ENCODE peak calls at places on chromosomes 4 and X, in five cellular contexts. H is kidney, R is Karpas-422, M is GM23248, B is mammary epithelial cell. G is an unnamed sample.

GRCh38 chrX:134542485-134542884 is 82.5 kb downstream of the HPRT1 start:
- DNase-seq in H (no peak), R (peak; percentile 61), M (peak; percentile 52), B (peak; percentile 69), G (peak; percentile 63)

GRCh38 chrX:130716822-130717405 is 186.1 kb downstream of the ENOX2 start:
- DNase-seq in H (no peak), R (no peak), M (peak; percentile 16), B (no peak), G (no peak)

GRCh38 chr4:165489786-165490185 is 111.0 kb downstream of the CPE start:
- DNase-seq in H (no peak), R (no peak), M (peak; percentile 39), B (peak; percentile 71), G (no peak)

GRCh38 chrX:45172890-45173289 is 27.8 kb downstream of the DIPK2B start:
- DNase-seq in H (no peak), R (peak; percentile 56), M (peak; percentile 38), B (peak; percentile 88), G (no peak)

GRCh38 chr4:28811025-28811424 is 1909.1 kb upstream of the PCDH7 start:
- DNase-seq in H (no peak), R (no peak), M (no peak), B (no peak), G (no peak)

GRCh38 chr4:6221296-6221850 is 21.0 kb upstream of the JAKMIP1 start:
- DNase-seq in H (no peak), R (no peak), M (no peak), B (no peak), G (peak; percentile 63)

GRCh38 chr4:87090305-87090704 is 130.1 kb downstream of the KLHL8 start:
- DNase-seq in H (no peak), R (no peak), M (no peak), B (no peak), G (no peak)

GRCh38 chrX:150197388-150197787 is 165.7 kb upstream of the MAMLD1 start:
- DNase-seq in H (no peak), R (no peak), M (no peak), B (peak; percentile 7), G (no peak)

GRCh38 chr4:27005512-27006246 is 145.0 kb downstream of the STIM2 start:
- DNase-seq in H (no peak), R (no peak), M (peak; percentile 90), B (peak; percentile 67), G (no peak)

GRCh38 chr4:74536557-74536956 is 91.6 kb downstream of the AREG start:
- DNase-seq in H (no peak), R (no peak), M (peak; percentile 40), B (no peak), G (no peak)

GRCh38 chrX:24479924-24480722 is 15.0 kb downstream of the PDK3 start:
- DNase-seq in H (no peak), R (no peak), M (no peak), B (no peak), G (no peak)

GRCh38 chr4:8744083-8744805 is 127.4 kb downstream of the HMX1 start:
- DNase-seq in H (peak; percentile 52), R (peak; percentile 42), M (no peak), B (no peak), G (peak; percentile 52)

GRCh38 chrX:107549504-107549903 is 78.8 kb upstream of the PRPS1 start:
- DNase-seq in H (no peak), R (no peak), M (no peak), B (no peak), G (no peak)

GRCh38 chr4:1080432-1080831 is 32.9 kb downstream of the RNF212 start:
- DNase-seq in H (no peak), R (no peak), M (no peak), B (no peak), G (no peak)

GRCh38 chrX:23503835-23504539 is 163.3 kb upstream of the PRDX4 start:
- DNase-seq in H (peak; percentile 87), R (peak; percentile 36), M (peak; percentile 62), B (peak; percentile 90), G (peak; percentile 84)

GRCh38 chr4:110508827-110509446 is 33.0 kb downstream of the ENPEP start:
- DNase-seq in H (no peak), R (peak; percentile 48), M (peak; percentile 72), B (peak; percentile 8), G (no peak)

DNA sequence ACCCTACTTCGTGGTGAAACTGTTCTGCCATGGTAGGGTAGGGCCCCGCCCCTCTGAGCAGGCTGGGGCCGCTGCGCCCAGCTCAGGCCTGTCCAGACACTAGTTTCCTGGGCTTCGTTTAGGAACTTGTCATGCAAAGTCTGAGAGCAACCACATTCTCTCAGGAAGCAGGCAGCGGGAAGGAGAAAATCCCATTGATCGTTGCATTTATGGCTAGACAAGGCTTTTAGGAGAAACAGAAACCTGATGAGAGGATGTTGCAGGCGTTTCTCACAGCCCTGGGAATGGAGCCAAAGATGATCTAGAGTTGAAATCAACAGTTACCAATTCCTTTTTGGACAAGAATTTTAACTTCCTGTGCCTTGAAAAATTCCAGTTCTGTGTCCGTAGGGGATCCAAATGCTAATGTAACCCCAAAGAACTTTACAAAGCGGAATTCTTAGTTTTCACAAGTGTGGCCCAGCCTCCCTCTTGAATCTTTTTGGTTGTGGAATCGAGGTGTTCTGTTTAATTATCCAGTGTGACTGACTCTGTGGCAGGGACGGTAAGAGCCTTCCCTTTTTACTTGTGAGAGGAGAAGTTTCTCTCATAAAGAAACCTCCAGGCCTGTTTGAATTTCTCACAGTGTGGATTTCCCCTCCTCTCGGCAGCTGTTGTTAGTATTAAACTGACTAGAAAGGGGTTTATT is 4.5 kb upstream of the CXCL9 start:
- DNase-seq in H (no peak), R (no peak), M (peak; percentile 92), B (peak; percentile 82), G (peak; percentile 56)
- H3K4me3 ChIP-seq in H (peak overlapping the region; percentile 30), R (no peak overlapping the region), M (peak overlapping the region; percentile 62), B (no peak overlapping the region), G (no peak overlapping the region)

DNA sequence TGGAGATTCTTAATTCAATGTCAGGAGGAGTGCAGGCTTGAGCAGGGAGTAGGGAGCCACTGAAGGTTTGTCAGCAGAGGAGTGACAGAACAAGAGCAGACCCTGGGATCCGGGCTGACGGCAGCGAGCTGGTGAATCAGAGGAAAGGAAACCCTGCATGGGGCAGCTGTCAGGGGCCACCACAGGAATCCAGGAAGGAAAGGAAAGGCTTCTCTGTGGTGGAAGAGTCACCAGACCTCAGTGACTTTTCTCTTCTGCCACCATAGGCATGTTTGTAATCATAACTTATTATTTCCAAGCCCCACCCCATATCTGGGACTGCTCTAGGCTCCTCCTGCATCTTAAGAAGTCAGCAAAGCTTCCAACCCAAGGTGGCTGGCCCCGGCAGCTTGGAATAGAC is 150.9 kb downstream of the BCOR start:
- DNase-seq in H (peak; percentile 13), R (no peak), M (peak; percentile 76), B (peak; percentile 25), G (no peak)
- H3K9ac ChIP-seq in H (no peak overlapping the region), R (no peak overlapping the region), M (no peak overlapping the region), B (no peak overlapping the region), G (no peak overlapping the region)

GRCh38 chr4:2512396-2513135 is 23.9 kb upstream of the FAM193A start:
- DNase-seq in H (peak; percentile 41), R (no peak), M (no peak), B (no peak), G (no peak)
- H3K36me3 ChIP-seq in H (peaks cover 29% of the 10 kb centered on the region), R (peaks cover 37% of the 10 kb centered on the region), M (peaks cover 18% of the 10 kb centered on the region), B (peaks cover 25% of the 10 kb centered on the region), G (peaks cover 73% of the 10 kb centered on the region)

GRCh38 chr4:152512483-152512882 is 23.4 kb downstream of the FBXW7 start:
- DNase-seq in H (no peak), R (no peak), M (no peak), B (no peak), G (no peak)
- H3K4me3 ChIP-seq in H (no peak overlapping the region), R (no peak overlapping the region), M (no peak overlapping the region), B (no peak overlapping the region), G (no peak overlapping the region)

GRCh38 chrX:38800981-38801845 is at the start of gene MID1IP1:
- DNase-seq in H (peak; percentile 96), R (no peak), M (peak; percentile 91), B (peak; percentile 90), G (peak; percentile 95)

GRCh38 chrX:38804481-38805293 is 3.4 kb downstream of the MID1IP1 start:
- DNase-seq in H (peak; percentile 80), R (no peak), M (peak; percentile 70), B (peak; percentile 52), G (peak; percentile 56)

GRCh38 chrX:38803609-38804480 is 2.6 kb downstream of the MID1IP1 start:
- DNase-seq in H (peak; percentile 97), R (no peak), M (peak; percentile 80), B (peak; percentile 79), G (peak; percentile 96)

GRCh38 chrX:38805294-38806053 is 4.2 kb downstream of the MID1IP1 start:
- DNase-seq in H (peak; percentile 89), R (no peak), M (peak; percentile 89), B (peak; percentile 70), G (peak; percentile 53)

DNA sequence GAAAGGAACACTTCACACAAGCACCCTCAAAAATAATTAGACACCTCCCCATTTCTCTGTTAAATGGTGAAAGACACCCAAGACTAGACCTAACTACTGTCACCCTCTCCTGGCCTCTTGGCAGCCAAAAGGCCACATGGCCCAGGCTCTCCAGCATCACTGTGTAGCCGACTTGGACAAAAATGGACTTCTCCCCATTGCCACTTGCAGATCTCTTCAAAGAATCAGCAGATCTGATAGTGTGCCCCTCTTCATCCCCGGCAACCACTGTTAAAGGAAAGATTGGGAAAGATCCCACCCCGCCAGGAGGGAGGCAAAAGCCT is 2.0 kb downstream of the MID1IP1 start:
- DNase-seq in H (no peak), R (no peak), M (no peak), B (no peak), G (no peak)
- H3K9ac ChIP-seq in H (peak overlapping the region; percentile 4), R (no peak overlapping the region), M (peak overlapping the region; percentile 97), B (peak overlapping the region; percentile 15), G (peak overlapping the region; percentile 95)

GRCh38 chr4:39291686-39292085 is 74.5 kb downstream of the RFC1 start:
- DNase-seq in H (no peak), R (no peak), M (no peak), B (no peak), G (no peak)
- H3K36me3 ChIP-seq in H (peaks cover 37% of the 10 kb centered on the region), R (peaks cover 60% of the 10 kb centered on the region), M (peaks cover 57% of the 10 kb centered on the region), B (peaks cover 37% of the 10 kb centered on the region), G (peaks cover 84% of the 10 kb centered on the region)

DNA sequence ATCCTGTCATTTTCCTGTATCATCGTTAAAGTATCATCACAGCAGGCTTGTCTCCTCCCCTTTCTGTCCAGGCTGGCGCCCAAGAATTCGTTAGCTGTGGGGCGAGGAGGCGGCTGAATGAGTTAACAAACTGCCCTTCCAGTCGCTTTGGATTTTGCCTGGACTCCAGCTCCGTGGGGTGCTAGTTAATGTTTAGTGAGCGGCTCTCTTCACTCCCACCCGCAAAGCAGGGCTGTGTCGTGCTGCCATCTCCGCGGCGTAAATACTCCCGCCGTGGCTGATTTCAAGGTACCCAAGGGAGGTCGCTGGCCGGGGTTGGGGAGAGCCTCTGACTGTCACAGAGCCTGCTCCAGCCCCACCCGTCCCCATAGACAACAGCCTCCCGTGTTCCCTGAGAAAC is 44.9 kb upstream of the SPRY1 start:
- DNase-seq in H (peak; percentile 78), R (no peak), M (no peak), B (no peak), G (no peak)
- H3K4me3 ChIP-seq in H (peak overlapping the region; percentile 56), R (no peak overlapping the region), M (no peak overlapping the region), B (no peak overlapping the region), G (no peak overlapping the region)

G was measured in endodermal cell.